ENCODE peak calls at places on chromosomes 16 and 17, in six cellular contexts. V, O, W, P, J and E are unnamed samples. For H3K27me3, the result is how much of the 10 kb centered on the place peaks cover.

GRCh38 chr16:68985855-68986254 is 119.6 kb upstream of the HAS3 start:
- DNase-seq in P (no peak), O (no peak), V (no peak), W (no peak), J (no peak), E (no peak)

GRCh38 chr17:30477758-30478115 is 529 bp downstream of the GOSR1 start:
- DNase-seq in W (no peak), O (no peak), V (no peak), J (no peak), P (peak), E (no peak)

GRCh38 chr17:43917348-43918025 is 10.2 kb upstream of the MPP2 start:
- DNase-seq in W (no peak), V (no peak), J (peak), P (peak), O (no peak), E (no peak)

GRCh38 chr17:43438626-43439529 is 40.1 kb downstream of the ARL4D start:
- DNase-seq in V (no peak), O (no peak), P (peak), J (no peak), W (no peak), E (no peak)

GRCh38 chr16:55294947-55295346 is 29.1 kb upstream of the IRX6 start:
- DNase-seq in J (peak), O (no peak), V (no peak), W (no peak), P (no peak), E (no peak)

GRCh38 chr17:284676-285355 is 67.8 kb downstream of the RPH3AL start:
- DNase-seq in V (peak), W (no peak), P (no peak), J (no peak), O (peak), E (no peak)

GRCh38 chr17:50173335-50173941 is 7.6 kb downstream of the SGCA start:
- DNase-seq in J (peak), O (no peak), W (no peak), P (peak), V (no peak), E (no peak)

GRCh38 chr16:16096161-16096857 is 127.0 kb downstream of the ABCC6 start:
- DNase-seq in W (no peak), J (no peak), V (no peak), O (no peak), P (peak), E (no peak)

GRCh38 chr17:49035470-49036269 is 38.5 kb downstream of the IGF2BP1 start:
- DNase-seq in W (no peak), P (peak), O (peak), V (peak), J (peak), E (no peak)

GRCh38 chr17:74240637-74241036 is 27.3 kb downstream of the TTYH2 start:
- DNase-seq in P (no peak), J (peak), W (no peak), O (no peak), V (no peak), E (no peak)

GRCh38 chr17:5745091-5745820 is 160.9 kb upstream of the NLRP1 start:
- DNase-seq in J (no peak), V (no peak), P (no peak), O (no peak), W (no peak), E (no peak)

GRCh38 chr16:68993885-68994284 is 111.6 kb upstream of the HAS3 start:
- DNase-seq in P (no peak), O (no peak), J (no peak), V (no peak), W (no peak), E (no peak)

GRCh38 chr17:2549392-2550211 is 37.9 kb upstream of the METTL16 start:
- DNase-seq in V (no peak), J (no peak), O (no peak), W (no peak), P (peak), E (no peak)

GRCh38 chr17:74231846-74232713 is 18.7 kb downstream of the TTYH2 start:
- DNase-seq in O (no peak), V (no peak), P (no peak), J (no peak), W (no peak), E (no peak)

GRCh38 chr16:72798212-72798611 is 249.7 kb downstream of the ZFHX3 start:
- DNase-seq in O (no peak), P (no peak), V (no peak), W (no peak), J (no peak), E (peak)

GRCh38 chr16:57387598-57388354 is 15.5 kb downstream of the CX3CL1 start:
- DNase-seq in P (no peak), O (peak), J (no peak), W (no peak), V (no peak), E (no peak)

GRCh38 chr17:48241131-48241591 is 133.6 kb downstream of the SNX11 start:
- DNase-seq in P (no peak), J (peak), W (no peak), V (peak), O (no peak), E (no peak)

DNA sequence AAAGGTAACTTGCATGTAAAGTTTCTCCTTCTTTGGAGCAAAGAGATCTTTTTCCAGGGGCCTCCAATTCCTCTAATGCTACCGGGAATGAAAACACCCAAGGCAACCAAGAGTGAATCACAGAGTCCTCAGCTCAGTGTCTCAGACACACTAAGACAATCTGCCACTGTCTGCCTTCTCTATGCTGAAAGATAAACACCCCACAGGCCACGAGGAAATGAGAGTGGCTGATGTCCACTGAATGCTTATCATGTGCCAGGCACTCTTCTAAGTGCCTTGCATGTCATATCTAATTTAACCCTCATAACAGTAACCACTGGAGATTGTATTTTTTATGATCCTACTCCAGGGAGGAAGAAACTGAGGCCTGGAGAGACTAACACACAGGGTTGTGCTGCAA is 56.5 kb upstream of the AKTIP start:
- DNase-seq in J (no peak), P (no peak), W (no peak), V (no peak), O (no peak), E (no peak)
- H3K27me3 ChIP-seq in J (under half), P (under half), W (under half), V (under half), O (under half), E (under half)

GRCh38 chr17:63589646-63590045 is 11.0 kb upstream of the TACO1 start:
- DNase-seq in V (no peak), W (no peak), J (no peak), P (no peak), O (no peak), E (no peak)

GRCh38 chr17:63592797-63593196 is 7.9 kb upstream of the TACO1 start:
- DNase-seq in W (no peak), J (no peak), O (no peak), V (no peak), P (no peak), E (no peak)

GRCh38 chr17:63588797-63589196 is 11.9 kb upstream of the TACO1 start:
- DNase-seq in J (no peak), P (no peak), V (no peak), W (no peak), O (no peak), E (no peak)

GRCh38 chr17:63587770-63588169 is 12.9 kb upstream of the TACO1 start:
- DNase-seq in P (no peak), V (no peak), W (no peak), J (no peak), O (no peak), E (no peak)
- H3K27ac ChIP-seq in P (no peak), V (no peak), W (no peak), J (no peak), O (no peak), E (no peak)

GRCh38 chr17:8758137-8758596 is at the start of gene SPDYE4:
- DNase-seq in P (no peak), O (no peak), W (no peak), V (no peak), J (no peak), E (no peak)

GRCh38 chr17:8757189-8757588 is 1.2 kb downstream of the SPDYE4 start:
- DNase-seq in P (no peak), O (no peak), V (no peak), W (no peak), J (no peak), E (peak)

GRCh38 chr17:8766731-8767130 is 8.4 kb upstream of the SPDYE4 start:
- DNase-seq in J (no peak), W (no peak), V (no peak), O (no peak), P (no peak), E (peak)

DNA sequence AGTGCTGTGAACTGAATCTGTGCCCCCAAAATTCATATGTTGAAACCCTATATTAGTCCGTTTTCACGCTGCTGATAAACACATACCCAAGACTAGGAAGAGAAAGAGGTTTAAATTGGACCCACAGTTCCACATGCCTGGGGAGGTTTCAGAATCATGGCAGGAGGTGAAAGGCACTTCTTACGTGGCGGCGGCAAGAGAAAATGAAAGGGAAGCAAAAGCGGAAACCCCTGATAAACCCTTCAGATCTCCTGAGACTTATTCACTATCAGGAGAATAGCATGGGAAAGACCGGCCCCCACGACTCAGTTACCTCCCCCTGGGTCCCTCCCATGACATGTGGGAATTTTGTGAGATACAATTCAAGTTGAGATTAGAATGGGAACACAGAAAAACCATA is 3.7 kb upstream of the SPDYE4 start:
- DNase-seq in W (no peak), P (no peak), O (no peak), J (no peak), V (no peak), E (no peak)
- H3K27me3 ChIP-seq in W (under half), P (under half), O (under half), J (under half), V (under half), E (under half)

GRCh38 chr17:7548585-7549400 is at the start of gene TNFSF12:
- DNase-seq in W (no peak), V (peak), P (peak), O (peak), J (peak), E (no peak)
- H3K27ac ChIP-seq in W (no peak), V (peak), P (no peak), O (peak), J (peak), E (peak)

DNA sequence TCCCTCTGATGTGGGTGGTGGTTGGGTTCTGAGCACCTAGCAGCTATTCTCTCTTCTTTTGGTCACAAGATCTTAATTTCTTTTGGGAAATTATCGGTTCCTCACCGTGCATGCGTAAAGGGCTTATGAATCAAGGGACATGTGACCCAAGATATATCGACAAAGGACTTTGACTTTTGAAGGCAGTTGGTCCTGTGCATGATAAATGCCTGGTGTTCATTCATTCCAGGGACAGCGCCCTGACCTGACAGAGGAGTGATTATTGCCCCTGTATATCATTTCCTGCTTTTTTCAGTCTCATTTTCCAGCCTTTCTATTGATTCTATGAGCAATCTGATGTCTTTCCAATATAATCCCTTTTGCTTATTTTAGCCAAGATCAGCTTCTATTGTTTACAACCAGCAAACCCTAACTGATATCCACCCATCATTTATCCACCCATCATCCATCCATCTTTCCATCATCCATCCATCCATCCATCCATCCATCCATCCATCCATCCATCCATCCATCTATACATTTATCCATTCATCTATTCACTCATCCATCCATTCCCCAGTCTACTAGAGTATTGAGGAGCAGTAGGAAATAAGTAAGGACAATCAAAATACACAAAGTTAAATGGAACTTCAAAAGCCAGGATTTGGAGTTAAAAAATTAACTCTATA is 25.1 kb downstream of the ASIC2 start:
- DNase-seq in V (no peak), P (no peak), W (no peak), J (no peak), O (no peak), E (no peak)
- H3K27me3 ChIP-seq in V (under half), P (under half), W (under half), J (under half), O (under half), E (under half)